ENCODE peak calls at places on chromosomes 2 and 18, in nine cellular contexts. I, G, K, H, J, N, D, X and C are unnamed samples.

GRCh38 chr2:37324536-37324785 is 172 bp downstream of the PRKD3 start:
- DNase-seq in G (no peak), D (no peak), K (no peak), J (no peak), H (no peak), N (peak; percentile 87), I (no peak), X (no peak), C (peak; percentile 60)

GRCh38 chr2:6027066-6027465 is 334.9 kb downstream of the SOX11 start:
- DNase-seq in D (no peak), J (no peak), G (no peak), N (no peak), H (no peak), X (no peak), K (no peak), I (no peak), C (no peak)

GRCh38 chr18:46377557-46377956 is 273.4 kb downstream of the HAUS1 start:
- DNase-seq in H (no peak), I (no peak), J (no peak), N (no peak), G (no peak), X (no peak), K (no peak), D (no peak), C (no peak)

GRCh38 chr2:21860913-21861312 is 737.1 kb downstream of the TDRD15 start:
- DNase-seq in G (no peak), N (no peak), D (no peak), J (no peak), K (no peak), H (no peak), I (no peak), X (no peak), C (no peak)

GRCh38 chr2:150255528-150255927 is 231.9 kb downstream of the RND3 start:
- DNase-seq in J (no peak), K (no peak), X (peak; percentile 78), G (no peak), I (no peak), D (peak; percentile 12), N (no peak), H (no peak), C (no peak)

GRCh38 chr2:29260151-29260772 is 145.0 kb downstream of the CLIP4 start:
- DNase-seq in H (no peak), K (no peak), D (peak; percentile 49), N (no peak), J (no peak), I (no peak), G (no peak), X (no peak), C (no peak)

GRCh38 chr18:31684279-31685096 is at the start of gene B4GALT6:
- DNase-seq in H (peak; percentile 23), D (peak; percentile 22), X (no peak), K (no peak), I (peak; percentile 86), N (peak; percentile 53), G (peak; percentile 81), J (no peak), C (no peak)

GRCh38 chr18:48658721-48659120 is 119.9 kb downstream of the CTIF start:
- DNase-seq in K (no peak), I (no peak), G (no peak), D (no peak), H (no peak), X (no peak), J (no peak), N (no peak), C (no peak)

GRCh38 chr2:25340340-25340886 is 1.3 kb downstream of the DNMT3A start:
- DNase-seq in N (no peak), H (no peak), D (no peak), K (no peak), J (no peak), I (no peak), X (no peak), G (no peak), C (no peak)

GRCh38 chr2:27322301-27322765 is 564 bp downstream of the MPV17 start:
- DNase-seq in N (no peak), X (no peak), H (no peak), I (peak; percentile 21), G (no peak), J (no peak), K (no peak), D (no peak), C (no peak)

GRCh38 chr2:191010887-191011885 is 2.8 kb downstream of the STAT1 start:
- DNase-seq in J (no peak), H (no peak), K (peak; percentile 59), I (no peak), D (no peak), G (no peak), N (no peak), X (no peak), C (no peak)

GRCh38 chr2:123200035-123200434 is 825.1 kb upstream of the CNTNAP5 start:
- DNase-seq in G (no peak), D (no peak), J (no peak), X (no peak), K (no peak), H (no peak), I (no peak), N (no peak), C (no peak)

GRCh38 chr2:230967113-230967512 is 28.8 kb upstream of the SPATA3 start:
- DNase-seq in X (no peak), J (no peak), D (no peak), K (no peak), I (no peak), N (no peak), G (no peak), H (no peak), C (no peak)